ENCODE peak calls at places on chromosomes 2 and 18, in ten cellular contexts. One of them, this sample, is unnamed.
A peak's percentile ranks its signal among the peaks of the same experiment; 100 is the strongest.

GRCh38 chr2:200631287-200631686 is 45.5 kb downstream of the AOX1 start:
- DNase-seq in Calu3: no peak
- DNase-seq in GM06990: no peak
- DNase-seq in GM23338: no peak
- DNase-seq in tibial nerve: no peak
- DNase-seq in fibroblast of mammary gland: no peak
- DNase-seq in AG10803: no peak
- DNase-seq in A549: no peak
- DNase-seq in CD8-positive, alpha-beta T cell: no peak
- DNase-seq in cardiac muscle cell: no peak
- DNase-seq in this sample: no peak

GRCh38 chr2:188523901-188524300 is 232.2 kb downstream of the GULP1 start:
- DNase-seq in Calu3: no peak
- DNase-seq in fibroblast of mammary gland: peak; percentile 25
- DNase-seq in AG10803: no peak
- DNase-seq in cardiac muscle cell: peak; percentile 43
- DNase-seq in tibial nerve: no peak
- DNase-seq in CD8-positive, alpha-beta T cell: no peak
- DNase-seq in GM23338: no peak
- DNase-seq in A549: no peak
- DNase-seq in GM06990: no peak
- DNase-seq in this sample: no peak

GRCh38 chr2:55430536-55430935 is 10.9 kb upstream of the CCDC88A start:
- DNase-seq in tibial nerve: no peak
- DNase-seq in AG10803: no peak
- DNase-seq in A549: no peak
- DNase-seq in cardiac muscle cell: no peak
- DNase-seq in CD8-positive, alpha-beta T cell: no peak
- DNase-seq in GM23338: no peak
- DNase-seq in fibroblast of mammary gland: peak; percentile 35
- DNase-seq in GM06990: no peak
- DNase-seq in Calu3: no peak
- DNase-seq in this sample: no peak

GRCh38 chr2:150643106-150643730 is 155.8 kb upstream of the RND3 start:
- DNase-seq in AG10803: no peak
- DNase-seq in GM06990: no peak
- DNase-seq in Calu3: no peak
- DNase-seq in GM23338: no peak
- DNase-seq in CD8-positive, alpha-beta T cell: no peak
- DNase-seq in fibroblast of mammary gland: peak; percentile 63
- DNase-seq in A549: no peak
- DNase-seq in cardiac muscle cell: peak; percentile 64
- DNase-seq in tibial nerve: no peak
- DNase-seq in this sample: no peak

GRCh38 chr18:13436596-13436995 is 218.0 kb downstream of the LDLRAD4 start:
- DNase-seq in GM06990: no peak
- DNase-seq in fibroblast of mammary gland: no peak
- DNase-seq in Calu3: no peak
- DNase-seq in cardiac muscle cell: no peak
- DNase-seq in A549: no peak
- DNase-seq in CD8-positive, alpha-beta T cell: peak; percentile 44
- DNase-seq in tibial nerve: no peak
- DNase-seq in GM23338: no peak
- DNase-seq in AG10803: no peak
- DNase-seq in this sample: no peak

GRCh38 chr2:179332903-179333302 is 68.3 kb upstream of the SESTD1 start:
- DNase-seq in cardiac muscle cell: peak; percentile 56
- DNase-seq in AG10803: peak; percentile 47
- DNase-seq in GM23338: no peak
- DNase-seq in fibroblast of mammary gland: peak; percentile 62
- DNase-seq in GM06990: no peak
- DNase-seq in CD8-positive, alpha-beta T cell: no peak
- DNase-seq in tibial nerve: no peak
- DNase-seq in Calu3: no peak
- DNase-seq in A549: peak; percentile 51
- DNase-seq in this sample: no peak

GRCh38 chr2:196399736-196400691 is 228.6 kb upstream of the STK17B start:
- DNase-seq in AG10803: peak; percentile 90
- DNase-seq in CD8-positive, alpha-beta T cell: no peak
- DNase-seq in GM06990: no peak
- DNase-seq in Calu3: peak; percentile 27
- DNase-seq in A549: peak; percentile 76
- DNase-seq in tibial nerve: no peak
- DNase-seq in fibroblast of mammary gland: peak; percentile 90
- DNase-seq in cardiac muscle cell: peak; percentile 98
- DNase-seq in GM23338: no peak
- DNase-seq in this sample: no peak

GRCh38 chr2:70977605-70978205 is 725 bp upstream of the ANKRD53 start:
- DNase-seq in AG10803: peak; percentile 87
- DNase-seq in fibroblast of mammary gland: peak; percentile 98
- DNase-seq in A549: no peak
- DNase-seq in cardiac muscle cell: peak; percentile 88
- DNase-seq in GM06990: no peak
- DNase-seq in Calu3: no peak
- DNase-seq in CD8-positive, alpha-beta T cell: no peak
- DNase-seq in tibial nerve: peak; percentile 48
- DNase-seq in GM23338: peak; percentile 15
- DNase-seq in this sample: peak; percentile 82

GRCh38 chr18:10312316-10313015 is 142.0 kb upstream of the APCDD1 start:
- DNase-seq in A549: no peak
- DNase-seq in CD8-positive, alpha-beta T cell: no peak
- DNase-seq in fibroblast of mammary gland: peak; percentile 12
- DNase-seq in GM23338: no peak
- DNase-seq in cardiac muscle cell: no peak
- DNase-seq in Calu3: no peak
- DNase-seq in tibial nerve: no peak
- DNase-seq in AG10803: peak; percentile 53
- DNase-seq in GM06990: no peak
- DNase-seq in this sample: no peak

GRCh38 chr2:109535217-109535946 is 78.4 kb downstream of the SEPTIN10 start:
- DNase-seq in CD8-positive, alpha-beta T cell: no peak
- DNase-seq in fibroblast of mammary gland: no peak
- DNase-seq in Calu3: no peak
- DNase-seq in GM06990: no peak
- DNase-seq in A549: no peak
- DNase-seq in AG10803: peak; percentile 33
- DNase-seq in GM23338: peak; percentile 10
- DNase-seq in cardiac muscle cell: no peak
- DNase-seq in tibial nerve: no peak
- DNase-seq in this sample: no peak

GRCh38 chr2:34306745-34307144 is 707.6 kb upstream of the FAM98A start:
- DNase-seq in fibroblast of mammary gland: no peak
- DNase-seq in GM23338: no peak
- DNase-seq in A549: no peak
- DNase-seq in Calu3: no peak
- DNase-seq in tibial nerve: no peak
- DNase-seq in cardiac muscle cell: no peak
- DNase-seq in GM06990: no peak
- DNase-seq in AG10803: no peak
- DNase-seq in CD8-positive, alpha-beta T cell: no peak
- DNase-seq in this sample: no peak

GRCh38 chr2:12313445-12314118 is 403.2 kb upstream of the TRIB2 start:
- DNase-seq in CD8-positive, alpha-beta T cell: no peak
- DNase-seq in tibial nerve: no peak
- DNase-seq in Calu3: no peak
- DNase-seq in GM06990: no peak
- DNase-seq in fibroblast of mammary gland: peak; percentile 29
- DNase-seq in cardiac muscle cell: no peak
- DNase-seq in GM23338: peak; percentile 17
- DNase-seq in AG10803: no peak
- DNase-seq in A549: no peak
- DNase-seq in this sample: no peak

DNA sequence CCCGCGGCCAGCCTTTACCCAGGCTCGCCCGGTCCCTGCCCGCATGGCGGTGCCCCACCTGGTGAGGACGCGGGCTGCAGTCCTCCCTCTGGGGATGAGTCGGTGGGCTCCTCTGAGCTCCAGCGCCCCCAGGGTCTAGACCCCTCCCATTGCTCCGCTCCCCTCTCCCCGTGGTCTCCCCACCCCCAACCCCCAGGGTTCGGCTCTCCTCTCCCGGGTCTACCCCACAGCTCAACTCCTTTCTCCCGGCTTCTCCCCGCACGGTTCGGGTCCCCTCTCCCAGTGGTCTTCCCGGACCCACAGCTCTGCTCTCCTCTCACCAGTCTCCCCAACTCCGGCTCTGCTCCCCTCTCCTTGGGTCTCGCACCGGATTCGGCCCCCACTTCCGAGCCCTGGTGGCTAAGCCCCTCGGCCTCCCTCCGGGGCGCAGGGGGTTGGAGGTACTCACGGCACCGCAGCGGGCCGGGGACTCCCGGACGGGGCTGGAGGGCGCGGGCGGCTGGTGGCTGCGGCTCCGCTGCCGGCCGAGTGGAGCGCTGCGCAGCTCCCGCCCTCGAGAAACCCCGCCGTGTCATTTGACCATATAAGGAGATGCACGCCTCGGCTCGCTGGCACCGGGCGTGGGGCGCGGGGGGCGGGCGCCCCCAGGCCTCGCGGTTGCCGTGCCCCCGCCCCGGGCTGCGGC is at the start of gene FHL2:
- DNase-seq in cardiac muscle cell: peak; percentile 91
- DNase-seq in tibial nerve: peak; percentile 52
- DNase-seq in CD8-positive, alpha-beta T cell: peak; percentile 68
- DNase-seq in A549: peak; percentile 81
- DNase-seq in fibroblast of mammary gland: peak; percentile 73
- DNase-seq in Calu3: peak; percentile 87
- DNase-seq in GM06990: peak; percentile 59
- DNase-seq in GM23338: peak; percentile 92
- DNase-seq in AG10803: peak; percentile 81
- DNase-seq in this sample: no peak
- TF ChIP-seq CTCF in cardiac muscle cell: peak; percentile 53
- TF ChIP-seq CTCF in tibial nerve: peak; percentile 42
- TF ChIP-seq CTCF in CD8-positive, alpha-beta T cell: peak; percentile 48
- TF ChIP-seq CTCF in A549: peak; percentile 35
- TF ChIP-seq CTCF in fibroblast of mammary gland: peak; percentile 12
- TF ChIP-seq CTCF in Calu3: peak; percentile 47
- TF ChIP-seq CTCF in GM06990: peak; percentile 1
- TF ChIP-seq CTCF in GM23338: peak; percentile 24
- TF ChIP-seq CTCF in AG10803: peak; percentile 33
- TF ChIP-seq CTCF in this sample: no peak

DNA sequence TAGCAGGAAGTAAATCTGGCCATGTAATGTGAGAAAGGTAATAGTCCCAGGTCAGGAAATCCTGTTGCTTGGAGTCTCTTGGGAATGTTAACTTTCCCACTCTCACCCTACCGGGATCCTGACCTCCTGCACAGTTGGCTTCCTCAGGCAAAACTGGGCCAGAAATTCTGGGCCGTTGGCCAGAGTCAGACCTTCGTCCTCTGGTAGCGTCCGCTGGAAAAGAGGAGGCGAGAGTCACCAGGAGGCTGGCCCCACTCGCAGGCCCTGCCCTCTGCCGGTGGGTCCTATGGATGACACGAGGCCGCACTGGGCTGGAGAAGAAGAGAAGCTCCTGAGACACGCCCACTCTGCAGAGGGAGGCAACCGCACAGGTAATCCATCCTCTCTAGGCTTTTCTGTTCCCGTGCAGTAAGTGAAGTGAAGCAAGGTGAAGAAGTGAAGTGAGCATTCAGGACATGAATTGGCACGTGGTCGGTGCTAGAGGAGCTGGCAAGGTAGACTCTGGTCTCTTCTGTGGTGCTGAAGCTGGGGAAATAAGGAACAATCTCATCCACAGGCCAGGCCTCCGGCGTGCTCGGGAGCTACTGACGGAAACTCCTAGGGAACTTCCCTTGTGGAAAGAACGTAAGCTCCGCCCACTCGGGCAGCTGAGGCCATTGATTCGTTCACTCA is 182.7 kb upstream of the GLI2 start:
- DNase-seq in GM23338: peak; percentile 98
- DNase-seq in Calu3: peak; percentile 91
- DNase-seq in A549: peak; percentile 78
- DNase-seq in fibroblast of mammary gland: peak; percentile 80
- DNase-seq in AG10803: peak; percentile 71
- DNase-seq in CD8-positive, alpha-beta T cell: no peak
- DNase-seq in cardiac muscle cell: peak; percentile 94
- DNase-seq in GM06990: no peak
- DNase-seq in tibial nerve: peak; percentile 53
- DNase-seq in this sample: peak; percentile 65
- TF ChIP-seq CTCF in GM23338: peak; percentile 76
- TF ChIP-seq CTCF in Calu3: peak; percentile 63
- TF ChIP-seq CTCF in A549: peak; percentile 73
- TF ChIP-seq CTCF in fibroblast of mammary gland: peak; percentile 61
- TF ChIP-seq CTCF in AG10803: peak; percentile 65
- TF ChIP-seq CTCF in CD8-positive, alpha-beta T cell: no peak
- TF ChIP-seq CTCF in cardiac muscle cell: peak; percentile 85
- TF ChIP-seq CTCF in GM06990: peak; percentile 55
- TF ChIP-seq CTCF in tibial nerve: peak; percentile 26
- TF ChIP-seq CTCF in this sample: no peak

DNA sequence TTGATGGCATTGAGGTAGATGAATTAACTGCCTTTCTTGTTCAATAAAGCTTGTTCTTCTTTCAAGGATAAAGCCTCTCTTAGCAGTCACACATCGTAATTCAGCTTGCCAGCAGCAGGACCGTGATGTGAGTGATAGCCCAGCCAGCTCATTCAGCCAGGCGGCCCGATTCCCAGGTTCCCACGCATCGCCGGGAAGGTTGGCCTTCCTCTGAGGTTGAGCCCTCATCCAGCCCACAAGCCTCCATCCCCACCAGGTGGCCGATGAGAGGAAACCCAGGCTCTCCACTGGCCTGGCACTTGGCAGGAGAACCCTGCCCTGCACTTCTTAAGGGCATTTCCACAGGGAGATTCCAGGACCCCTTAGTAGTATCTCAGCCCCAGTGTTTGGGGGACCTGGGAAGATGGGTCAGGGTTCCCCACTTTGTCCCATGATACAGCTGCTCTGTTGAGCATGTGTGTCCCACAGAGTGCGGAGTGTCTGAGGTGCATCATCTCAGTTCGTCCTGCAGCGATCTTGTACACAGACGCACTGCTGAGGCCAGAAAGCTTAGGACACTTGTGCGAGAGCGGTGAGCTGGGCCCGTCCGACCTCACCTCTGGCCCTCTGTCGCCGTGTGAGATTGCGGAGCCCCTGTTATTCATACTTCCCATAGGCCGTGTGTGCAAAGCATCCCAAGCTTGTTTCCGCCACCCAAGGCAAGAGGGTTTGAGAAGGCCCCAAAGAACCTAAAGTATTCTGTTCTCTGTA is 4.9 kb downstream of the AGAP1 start:
- DNase-seq in GM06990: no peak
- DNase-seq in CD8-positive, alpha-beta T cell: no peak
- DNase-seq in AG10803: no peak
- DNase-seq in tibial nerve: no peak
- DNase-seq in GM23338: peak; percentile 66
- DNase-seq in fibroblast of mammary gland: peak; percentile 44
- DNase-seq in Calu3: peak; percentile 41
- DNase-seq in A549: peak; percentile 44
- DNase-seq in cardiac muscle cell: no peak
- DNase-seq in this sample: no peak
- TF ChIP-seq CTCF in GM06990: no peak
- TF ChIP-seq CTCF in CD8-positive, alpha-beta T cell: no peak
- TF ChIP-seq CTCF in AG10803: no peak
- TF ChIP-seq CTCF in tibial nerve: no peak
- TF ChIP-seq CTCF in GM23338: peak; percentile 27
- TF ChIP-seq CTCF in fibroblast of mammary gland: peak; percentile 17
- TF ChIP-seq CTCF in Calu3: peak; percentile 24
- TF ChIP-seq CTCF in A549: peak; percentile 24
- TF ChIP-seq CTCF in cardiac muscle cell: no peak
- TF ChIP-seq CTCF in this sample: no peak

GRCh38 chr18:28152354-28152753 is 24.6 kb downstream of the CDH2 start:
- DNase-seq in GM23338: peak; percentile 15
- DNase-seq in fibroblast of mammary gland: no peak
- DNase-seq in A549: no peak
- DNase-seq in tibial nerve: no peak
- DNase-seq in AG10803: no peak
- DNase-seq in cardiac muscle cell: no peak
- DNase-seq in Calu3: no peak
- DNase-seq in GM06990: no peak
- DNase-seq in CD8-positive, alpha-beta T cell: no peak
- DNase-seq in this sample: no peak
- TF ChIP-seq CTCF in GM23338: no peak
- TF ChIP-seq CTCF in fibroblast of mammary gland: no peak
- TF ChIP-seq CTCF in A549: no peak
- TF ChIP-seq CTCF in tibial nerve: no peak
- TF ChIP-seq CTCF in AG10803: no peak
- TF ChIP-seq CTCF in cardiac muscle cell: no peak
- TF ChIP-seq CTCF in Calu3: no peak
- TF ChIP-seq CTCF in GM06990: no peak
- TF ChIP-seq CTCF in CD8-positive, alpha-beta T cell: no peak
- TF ChIP-seq CTCF in this sample: no peak